ENCODE peak calls at places on chromosomes 6 and 20, in seven cellular contexts. One of them, this sample, is unnamed.

GRCh38 chr6:167130008-167130677 is 7.2 kb downstream of the CCR6 start:
- DNase-seq in A172: no peak
- DNase-seq in WTC11: no peak
- DNase-seq in uterus: no peak
- DNase-seq in skeletal muscle cell: no peak
- DNase-seq in RWPE1: no peak
- DNase-seq in NCI-H1105: no peak
- DNase-seq in this sample: no peak

GRCh38 chr20:34706912-34707784 is 3.0 kb downstream of the TP53INP2 start:
- DNase-seq in skeletal muscle cell: no peak
- DNase-seq in WTC11: no peak
- DNase-seq in RWPE1: no peak
- DNase-seq in NCI-H1105: no peak
- DNase-seq in uterus: no peak
- DNase-seq in A172: no peak
- DNase-seq in this sample: no peak

GRCh38 chr20:2840967-2841531 is 504 bp downstream of the VPS16 start:
- DNase-seq in RWPE1: peak
- DNase-seq in NCI-H1105: peak
- DNase-seq in WTC11: peak
- DNase-seq in uterus: peak
- DNase-seq in A172: peak
- DNase-seq in skeletal muscle cell: peak
- DNase-seq in this sample: peak

GRCh38 chr20:19913927-19914614 is 103.1 kb upstream of the NAA20 start:
- DNase-seq in skeletal muscle cell: no peak
- DNase-seq in NCI-H1105: no peak
- DNase-seq in uterus: no peak
- DNase-seq in RWPE1: peak
- DNase-seq in WTC11: no peak
- DNase-seq in A172: peak
- DNase-seq in this sample: no peak

GRCh38 chr20:18788021-18788420 is 25.6 kb upstream of the SCP2D1 start:
- DNase-seq in NCI-H1105: no peak
- DNase-seq in skeletal muscle cell: no peak
- DNase-seq in uterus: no peak
- DNase-seq in A172: no peak
- DNase-seq in WTC11: no peak
- DNase-seq in RWPE1: no peak
- DNase-seq in this sample: no peak

GRCh38 chr20:45051497-45052060 is 49.3 kb downstream of the KCNS1 start:
- DNase-seq in skeletal muscle cell: no peak
- DNase-seq in WTC11: no peak
- DNase-seq in uterus: no peak
- DNase-seq in NCI-H1105: no peak
- DNase-seq in A172: no peak
- DNase-seq in RWPE1: no peak
- DNase-seq in this sample: no peak

GRCh38 chr6:82204010-82204409 is 43.5 kb downstream of the IBTK start:
- DNase-seq in WTC11: no peak
- DNase-seq in RWPE1: no peak
- DNase-seq in skeletal muscle cell: no peak
- DNase-seq in uterus: no peak
- DNase-seq in NCI-H1105: no peak
- DNase-seq in A172: no peak
- DNase-seq in this sample: no peak

GRCh38 chr6:170441316-170441715 is 111.8 kb downstream of the PSMB1 start:
- DNase-seq in A172: no peak
- DNase-seq in RWPE1: no peak
- DNase-seq in skeletal muscle cell: no peak
- DNase-seq in NCI-H1105: no peak
- DNase-seq in uterus: peak
- DNase-seq in WTC11: no peak
- DNase-seq in this sample: no peak

GRCh38 chr6:131808460-131809269 is 845 bp downstream of the ENPP1 start:
- DNase-seq in NCI-H1105: no peak
- DNase-seq in RWPE1: no peak
- DNase-seq in uterus: no peak
- DNase-seq in WTC11: no peak
- DNase-seq in A172: no peak
- DNase-seq in skeletal muscle cell: no peak
- DNase-seq in this sample: no peak

GRCh38 chr20:64155258-64156135 is 8.8 kb upstream of the MYT1 start:
- DNase-seq in A172: no peak
- DNase-seq in RWPE1: no peak
- DNase-seq in skeletal muscle cell: no peak
- DNase-seq in WTC11: no peak
- DNase-seq in uterus: no peak
- DNase-seq in NCI-H1105: no peak
- DNase-seq in this sample: no peak

GRCh38 chr6:31058128-31058894 is 48.0 kb downstream of the MUC22 start:
- DNase-seq in A172: peak
- DNase-seq in skeletal muscle cell: peak
- DNase-seq in uterus: no peak
- DNase-seq in RWPE1: peak
- DNase-seq in WTC11: no peak
- DNase-seq in NCI-H1105: no peak
- DNase-seq in this sample: no peak

GRCh38 chr6:43435682-43436437 is 8.5 kb downstream of the ABCC10 start:
- DNase-seq in RWPE1: no peak
- DNase-seq in WTC11: no peak
- DNase-seq in uterus: no peak
- DNase-seq in skeletal muscle cell: no peak
- DNase-seq in A172: no peak
- DNase-seq in NCI-H1105: no peak
- DNase-seq in this sample: no peak

GRCh38 chr20:44447827-44448419 is 27.8 kb upstream of the TTPAL start:
- DNase-seq in WTC11: no peak
- DNase-seq in A172: no peak
- DNase-seq in NCI-H1105: no peak
- DNase-seq in skeletal muscle cell: no peak
- DNase-seq in RWPE1: no peak
- DNase-seq in uterus: no peak
- DNase-seq in this sample: no peak

GRCh38 chr20:64006490-64006889 is 25.6 kb downstream of the PRPF6 start:
- DNase-seq in RWPE1: no peak
- DNase-seq in skeletal muscle cell: no peak
- DNase-seq in A172: no peak
- DNase-seq in uterus: no peak
- DNase-seq in NCI-H1105: no peak
- DNase-seq in WTC11: no peak
- DNase-seq in this sample: no peak